ENCODE peak calls at places on chromosome 12, in six cellular contexts. M, P, D, S, Q and V are unnamed samples.

GRCh38 chr12:2138871-2139308 is 86.1 kb downstream of the CACNA1C start:
- DNase-seq in M (no peak), P (no peak), D (no peak), S (no peak), Q (no peak), V (no peak)

GRCh38 chr12:34393821-34394150 is 371.5 kb downstream of the ALG10 start:
- DNase-seq in M (no peak), P (no peak), D (no peak), S (no peak), Q (no peak), V (no peak)

GRCh38 chr12:14249368-14249767 is 116.1 kb upstream of the ATF7IP start:
- DNase-seq in M (peak), P (peak), D (no peak), S (no peak), Q (no peak), V (no peak)

GRCh38 chr12:58877243-58877743 is 43.0 kb downstream of the LRIG3 start:
- DNase-seq in M (peak), P (no peak), D (no peak), S (no peak), Q (no peak), V (no peak)

GRCh38 chr12:108591267-108591980 is 6.5 kb downstream of the TMEM119 start:
- DNase-seq in M (no peak), P (no peak), D (no peak), S (no peak), Q (peak), V (no peak)

GRCh38 chr12:67040861-67041137 is 228.4 kb upstream of the CAND1 start:
- DNase-seq in M (no peak), P (no peak), D (no peak), S (no peak), Q (no peak), V (no peak)

GRCh38 chr12:67428431-67428830 is 159.3 kb downstream of the CAND1 start:
- DNase-seq in M (peak), P (no peak), D (no peak), S (no peak), Q (no peak), V (no peak)

GRCh38 chr12:52059582-52060497 is 8.6 kb downstream of the NR4A1 start:
- DNase-seq in M (no peak), P (peak), D (no peak), S (no peak), Q (no peak), V (no peak)

GRCh38 chr12:11939223-11939622 is 131.5 kb upstream of the BCL2L14 start:
- DNase-seq in M (no peak), P (no peak), D (no peak), S (no peak), Q (no peak), V (no peak)

GRCh38 chr12:49403887-49404517 is 36.7 kb downstream of the SPATS2 start:
- DNase-seq in M (no peak), P (no peak), D (no peak), S (peak), Q (no peak), V (no peak)

GRCh38 chr12:54032627-54033100 is at the start of gene HOXC5:
- DNase-seq in M (peak), P (peak), D (no peak), S (peak), Q (peak), V (peak)

GRCh38 chr12:62282375-62282774 is 22.2 kb downstream of the USP15 start:
- DNase-seq in M (no peak), P (no peak), D (no peak), S (no peak), Q (no peak), V (no peak)

GRCh38 chr12:65875635-65876034 is 51.4 kb downstream of the HMGA2 start:
- DNase-seq in M (no peak), P (no peak), D (no peak), S (no peak), Q (no peak), V (no peak)

GRCh38 chr12:66087365-66087943 is 43.1 kb downstream of the LLPH start:
- DNase-seq in M (peak), P (peak), D (no peak), S (peak), Q (peak), V (peak)

GRCh38 chr12:76782440-76782996 is 18.6 kb downstream of the ZDHHC17 start:
- DNase-seq in M (peak), P (no peak), D (no peak), S (no peak), Q (no peak), V (peak)

GRCh38 chr12:49946086-49946485 is 4.5 kb upstream of the AQP2 start:
- DNase-seq in M (no peak), P (no peak), D (no peak), S (no peak), Q (no peak), V (no peak)

GRCh38 chr12:18123707-18124106 is 33.7 kb upstream of the RERGL start:
- DNase-seq in M (no peak), P (no peak), D (no peak), S (no peak), Q (no peak), V (no peak)

GRCh38 chr12:14993537-14994266 is 20.9 kb downstream of the PDE6H start:
- DNase-seq in M (no peak), P (no peak), D (no peak), S (no peak), Q (no peak), V (no peak)

GRCh38 chr12:3604281-3604680 is 113.3 kb downstream of the PRMT8 start:
- DNase-seq in M (no peak), P (no peak), D (no peak), S (no peak), Q (no peak), V (no peak)

GRCh38 chr12:98211914-98212695 is 303.3 kb upstream of the TMPO start:
- DNase-seq in M (no peak), P (no peak), D (no peak), S (no peak), Q (no peak), V (peak)

GRCh38 chr12:103956515-103957027 is 9.1 kb upstream of the TDG start:
- DNase-seq in M (peak), P (no peak), D (no peak), S (no peak), Q (no peak), V (no peak)

GRCh38 chr12:117090816-117091711 is 8.2 kb downstream of the TESC start:
- DNase-seq in M (peak), P (no peak), D (no peak), S (no peak), Q (no peak), V (no peak)

GRCh38 chr12:43805149-43805856 is 814 bp downstream of the TWF1 start:
- DNase-seq in M (peak), P (no peak), D (no peak), S (no peak), Q (no peak), V (no peak)

GRCh38 chr12:120321382-120322202 is 6.0 kb downstream of the PLA2G1B start:
- DNase-seq in M (peak), P (no peak), D (no peak), S (no peak), Q (no peak), V (no peak)

GRCh38 chr12:120323772-120324171 is 3.8 kb downstream of the PLA2G1B start:
- DNase-seq in M (no peak), P (no peak), D (no peak), S (no peak), Q (no peak), V (no peak)

GRCh38 chr12:120327593-120327992 is at the start of gene PLA2G1B:
- DNase-seq in M (peak), P (no peak), D (no peak), S (no peak), Q (no peak), V (no peak)

GRCh38 chr12:120328228-120328627 is 649 bp upstream of the PLA2G1B start:
- DNase-seq in M (no peak), P (no peak), D (no peak), S (no peak), Q (no peak), V (no peak)

GRCh38 chr12:120324841-120325417 is 2.6 kb downstream of the PLA2G1B start:
- DNase-seq in M (no peak), P (no peak), D (no peak), S (no peak), Q (no peak), V (no peak)
- TF ChIP-seq EZH2 in M (no peak), P (no peak), D (no peak), S (no peak), Q (no peak), V (no peak)

GRCh38 chr12:68610435-68611093 is at the start of gene RAP1B:
- DNase-seq in M (peak), P (peak), D (no peak), S (peak), Q (peak), V (peak)

GRCh38 chr12:68612245-68612644 is 1.5 kb downstream of the RAP1B start:
- DNase-seq in M (no peak), P (no peak), D (no peak), S (peak), Q (no peak), V (peak)

GRCh38 chr12:68612675-68613074 is 2.0 kb downstream of the RAP1B start:
- DNase-seq in M (no peak), P (no peak), D (no peak), S (no peak), Q (no peak), V (peak)

GRCh38 chr12:68609955-68610434 is 704 bp upstream of the RAP1B start:
- DNase-seq in M (no peak), P (no peak), D (no peak), S (no peak), Q (no peak), V (no peak)

DNA sequence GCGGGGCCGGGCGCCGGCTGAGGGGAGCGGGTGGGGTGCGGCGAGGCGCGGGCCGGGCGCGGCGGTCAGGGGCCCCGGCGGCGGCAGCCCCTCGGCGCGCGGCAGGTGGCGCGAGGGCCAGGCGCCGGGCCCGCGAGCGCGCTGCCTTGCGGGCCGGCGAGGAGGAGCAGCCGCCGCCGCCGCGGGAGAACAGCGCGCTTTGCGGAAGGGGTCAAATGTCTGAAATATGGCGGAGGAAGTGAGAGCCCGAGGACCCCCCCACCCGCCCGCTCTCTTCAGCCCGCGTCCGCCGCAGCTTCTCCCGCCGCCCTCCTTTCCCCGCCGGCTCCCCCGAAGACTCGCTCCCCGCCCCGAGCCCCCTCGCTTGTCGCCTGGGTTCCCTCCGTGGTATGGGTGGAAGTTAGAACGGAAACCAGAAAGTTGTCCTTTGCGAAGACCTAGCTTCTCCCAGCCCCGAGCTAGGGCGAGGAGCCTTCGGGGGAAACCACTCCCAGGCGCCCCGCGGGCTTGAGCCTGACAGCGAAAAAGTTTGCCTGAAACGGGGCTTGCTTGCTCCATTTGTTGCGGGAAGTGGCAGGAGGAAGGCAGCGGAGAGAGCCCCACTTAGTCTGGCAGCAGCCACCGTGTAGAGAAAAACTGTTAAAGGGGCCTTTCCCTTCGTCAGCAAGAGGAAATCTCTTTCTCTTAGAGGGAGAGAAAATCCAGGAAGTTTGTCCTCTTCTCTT is 557 bp downstream of the RAP1B start:
- DNase-seq in M (no peak), P (no peak), D (no peak), S (peak), Q (peak), V (peak)
- TF ChIP-seq POLR2A in M (no peak), P (no peak), D (no peak), S (no peak), Q (no peak), V (peak)

GRCh38 chr12:115599251-115599811 is 678.2 kb downstream of the MED13L start:
- DNase-seq in M (no peak), P (no peak), D (no peak), S (no peak), Q (no peak), V (no peak)
- TF ChIP-seq EZH2 in M (no peak), P (no peak), D (no peak), S (no peak), Q (no peak), V (no peak)

GRCh38 chr12:10128687-10129086 is 1.3 kb downstream of the CLEC7A start:
- DNase-seq in M (no peak), P (no peak), D (no peak), S (no peak), Q (no peak), V (no peak)
- TF ChIP-seq POLR2A in M (no peak), P (no peak), D (no peak), S (no peak), Q (no peak), V (no peak)

GRCh38 chr12:120015313-120015712 is 26.3 kb downstream of the BICDL1 start:
- DNase-seq in M (no peak), P (no peak), D (peak), S (peak), Q (no peak), V (no peak)

GRCh38 chr12:120024193-120024592 is 35.2 kb downstream of the BICDL1 start:
- DNase-seq in M (no peak), P (no peak), D (no peak), S (no peak), Q (no peak), V (no peak)

GRCh38 chr12:120019942-120020341 is 30.9 kb downstream of the BICDL1 start:
- DNase-seq in M (no peak), P (no peak), D (no peak), S (no peak), Q (no peak), V (no peak)

GRCh38 chr12:120013659-120014380 is 24.8 kb downstream of the BICDL1 start:
- DNase-seq in M (peak), P (peak), D (peak), S (peak), Q (no peak), V (no peak)

DNA sequence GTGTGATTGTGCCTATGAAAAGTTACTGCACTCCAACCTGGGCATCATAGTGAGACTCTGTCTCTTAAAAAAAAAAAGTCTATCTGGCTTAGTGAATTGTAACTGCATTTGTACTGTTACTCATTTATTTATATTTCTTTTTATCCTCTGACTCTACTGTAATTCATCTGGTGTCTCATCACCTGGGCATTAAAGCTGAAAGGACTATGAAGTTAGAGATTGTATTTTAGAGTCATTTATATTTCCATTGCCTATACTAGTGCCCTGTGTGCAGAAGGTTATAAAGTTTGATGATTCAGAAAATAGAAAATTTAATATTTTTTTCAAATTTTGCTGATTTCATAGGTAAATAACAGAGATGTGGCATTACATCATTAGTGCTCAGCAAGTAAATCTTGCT is 30.2 kb downstream of the BICDL1 start:
- DNase-seq in M (no peak), P (no peak), D (no peak), S (no peak), Q (no peak), V (no peak)
- TF ChIP-seq EZH2 in M (no peak), P (no peak), D (no peak), S (no peak), Q (no peak), V (no peak)

GRCh38 chr12:6199211-6199530 is 1.0 kb upstream of the CD9 start:
- DNase-seq in M (no peak), P (no peak), D (no peak), S (no peak), Q (no peak), V (no peak)
- TF ChIP-seq POLR2A in M (no peak), P (no peak), D (no peak), S (no peak), Q (no peak), V (no peak)

GRCh38 chr12:47907851-47908454 is 3.2 kb upstream of the VDR start:
- DNase-seq in M (peak), P (no peak), D (no peak), S (no peak), Q (no peak), V (no peak)

GRCh38 chr12:47904647-47905312 is at the start of gene VDR:
- DNase-seq in M (peak), P (peak), D (no peak), S (peak), Q (peak), V (peak)

GRCh38 chr12:47903927-47904646 is 707 bp downstream of the VDR start:
- DNase-seq in M (no peak), P (peak), D (no peak), S (peak), Q (no peak), V (peak)

GRCh38 chr12:47903151-47903611 is 1.6 kb downstream of the VDR start:
- DNase-seq in M (no peak), P (no peak), D (no peak), S (no peak), Q (no peak), V (no peak)

DNA sequence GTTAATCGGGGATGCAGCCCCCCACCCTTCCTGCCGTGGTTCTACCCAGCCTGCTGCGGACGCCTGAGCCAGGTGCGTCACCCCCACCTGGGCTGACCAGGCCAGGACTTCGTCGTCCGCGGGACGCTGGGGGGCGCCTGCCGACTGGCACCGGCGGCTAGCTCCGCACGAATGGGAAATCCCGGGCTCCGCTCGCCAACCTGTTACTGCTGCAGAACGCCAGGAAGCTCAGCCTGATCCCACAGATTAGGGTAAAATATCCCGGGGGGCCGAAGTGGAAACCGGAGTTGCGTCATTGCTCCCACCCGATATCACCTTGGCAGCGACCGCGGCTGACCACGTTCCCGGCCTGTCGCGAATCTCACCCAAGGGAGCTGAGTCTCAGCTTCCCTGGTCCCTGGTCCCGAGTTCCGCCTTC is 528 bp upstream of the VDR start:
- DNase-seq in M (no peak), P (no peak), D (no peak), S (peak), Q (no peak), V (no peak)
- TF ChIP-seq EZH2 in M (no peak), P (no peak), D (no peak), S (peak), Q (no peak), V (peak)